ENCODE peak calls at places on chromosomes 7 and 10, in four cellular contexts. One of them, this sample, is unnamed.
A peak's percentile ranks its signal among the peaks of the same experiment; 100 is the strongest.

GRCh38 chr7:20307119-20307518 is 23.6 kb upstream of the ITGB8 start:
- DNase-seq in activated CD4-positive, alpha-beta memory T cell treated with anti-CD3 and anti-CD28 coated beads, Interleukin-2, amount 10 ng/mL, durations not matched to agents 7 days and 5 days: no peak
- DNase-seq in HFF-Myc: no peak
- DNase-seq in T-cell: no peak
- DNase-seq in this sample: no peak

GRCh38 chr10:48231699-48232315 is 42.7 kb downstream of the FRMPD2 start:
- DNase-seq in T-cell: no peak
- DNase-seq in HFF-Myc: no peak
- DNase-seq in activated CD4-positive, alpha-beta memory T cell treated with anti-CD3 and anti-CD28 coated beads, Interleukin-2, amount 10 ng/mL, durations not matched to agents 7 days and 5 days: no peak
- DNase-seq in this sample: no peak

GRCh38 chr10:15642095-15642494 is 77.6 kb downstream of the ITGA8 start:
- DNase-seq in activated CD4-positive, alpha-beta memory T cell treated with anti-CD3 and anti-CD28 coated beads, Interleukin-2, amount 10 ng/mL, durations not matched to agents 7 days and 5 days: no peak
- DNase-seq in T-cell: no peak
- DNase-seq in HFF-Myc: no peak
- DNase-seq in this sample: no peak

GRCh38 chr10:30828680-30829079 is 199.1 kb upstream of the LYZL2 start:
- DNase-seq in HFF-Myc: no peak
- DNase-seq in T-cell: no peak
- DNase-seq in activated CD4-positive, alpha-beta memory T cell treated with anti-CD3 and anti-CD28 coated beads, Interleukin-2, amount 10 ng/mL, durations not matched to agents 7 days and 5 days: no peak
- DNase-seq in this sample: no peak

GRCh38 chr10:99895867-99896266 is 113.4 kb downstream of the ABCC2 start:
- DNase-seq in activated CD4-positive, alpha-beta memory T cell treated with anti-CD3 and anti-CD28 coated beads, Interleukin-2, amount 10 ng/mL, durations not matched to agents 7 days and 5 days: no peak
- DNase-seq in HFF-Myc: no peak
- DNase-seq in T-cell: no peak
- DNase-seq in this sample: no peak

GRCh38 chr10:77357185-77357584 is 280.4 kb downstream of the KCNMA1 start:
- DNase-seq in activated CD4-positive, alpha-beta memory T cell treated with anti-CD3 and anti-CD28 coated beads, Interleukin-2, amount 10 ng/mL, durations not matched to agents 7 days and 5 days: no peak
- DNase-seq in HFF-Myc: no peak
- DNase-seq in T-cell: no peak
- DNase-seq in this sample: no peak

GRCh38 chr10:44858988-44859387 is 52.1 kb upstream of the TMEM72 start:
- DNase-seq in HFF-Myc: no peak
- DNase-seq in activated CD4-positive, alpha-beta memory T cell treated with anti-CD3 and anti-CD28 coated beads, Interleukin-2, amount 10 ng/mL, durations not matched to agents 7 days and 5 days: no peak
- DNase-seq in T-cell: no peak
- DNase-seq in this sample: no peak

GRCh38 chr10:102675887-102676616 is 31.8 kb downstream of the TRIM8 start:
- DNase-seq in HFF-Myc: peak; percentile 72
- DNase-seq in activated CD4-positive, alpha-beta memory T cell treated with anti-CD3 and anti-CD28 coated beads, Interleukin-2, amount 10 ng/mL, durations not matched to agents 7 days and 5 days: no peak
- DNase-seq in T-cell: no peak
- DNase-seq in this sample: no peak

GRCh38 chr10:64682043-64682442 is 1160.8 kb downstream of the REEP3 start:
- DNase-seq in T-cell: no peak
- DNase-seq in HFF-Myc: no peak
- DNase-seq in activated CD4-positive, alpha-beta memory T cell treated with anti-CD3 and anti-CD28 coated beads, Interleukin-2, amount 10 ng/mL, durations not matched to agents 7 days and 5 days: no peak
- DNase-seq in this sample: no peak

GRCh38 chr7:36405409-36405803 is 15.7 kb downstream of the ANLN start:
- DNase-seq in T-cell: no peak
- DNase-seq in HFF-Myc: no peak
- DNase-seq in activated CD4-positive, alpha-beta memory T cell treated with anti-CD3 and anti-CD28 coated beads, Interleukin-2, amount 10 ng/mL, durations not matched to agents 7 days and 5 days: no peak
- DNase-seq in this sample: no peak

GRCh38 chr7:77831481-77831880 is 32.9 kb downstream of the PHTF2 start:
- DNase-seq in HFF-Myc: no peak
- DNase-seq in activated CD4-positive, alpha-beta memory T cell treated with anti-CD3 and anti-CD28 coated beads, Interleukin-2, amount 10 ng/mL, durations not matched to agents 7 days and 5 days: peak; percentile 63
- DNase-seq in T-cell: no peak
- DNase-seq in this sample: no peak

GRCh38 chr7:104552102-104552501 is 223.7 kb downstream of the LHFPL3 start:
- DNase-seq in T-cell: no peak
- DNase-seq in HFF-Myc: peak; percentile 15
- DNase-seq in activated CD4-positive, alpha-beta memory T cell treated with anti-CD3 and anti-CD28 coated beads, Interleukin-2, amount 10 ng/mL, durations not matched to agents 7 days and 5 days: peak; percentile 36
- DNase-seq in this sample: no peak